ENCODE peak calls at places on chromosome 1, in four cellular contexts. L is psoas muscle, D is mesothelial cell of epicardium, M is IMR-90. R is an unnamed sample.

GRCh38 chr1:220878223-220879081 is 791 bp upstream of the HLX start:
- DNase-seq in M (no peak), L (peak; percentile 53), D (no peak), R (no peak)

GRCh38 chr1:200131551-200132125 is 104.1 kb downstream of the NR5A2 start:
- DNase-seq in D (no peak), M (peak; percentile 36), L (no peak), R (no peak)

GRCh38 chr1:46065405-46065804 is 67.0 kb downstream of the PIK3R3 start:
- DNase-seq in M (no peak), D (no peak), L (no peak), R (no peak)

GRCh38 chr1:117479086-117479485 is 111.8 kb downstream of the MAN1A2 start:
- DNase-seq in D (no peak), L (no peak), M (no peak), R (no peak)

GRCh38 chr1:184497962-184498723 is 111.3 kb downstream of the C1orf21 start:
- DNase-seq in L (no peak), D (no peak), M (no peak), R (no peak)

GRCh38 chr1:19391596-19391981 is 79.5 kb downstream of the SLC66A1 start:
- DNase-seq in M (no peak), L (no peak), D (no peak), R (no peak)

GRCh38 chr1:169779150-169779549 is 15.6 kb downstream of the METTL18 start:
- DNase-seq in L (no peak), D (no peak), M (no peak), R (no peak)

GRCh38 chr1:167043752-167044488 is 46.3 kb downstream of the GPA33 start:
- DNase-seq in D (no peak), L (peak; percentile 41), M (peak; percentile 4), R (no peak)

GRCh38 chr1:18041685-18042355 is 65.8 kb upstream of the IGSF21 start:
- DNase-seq in M (no peak), D (no peak), L (no peak), R (no peak)

GRCh38 chr1:93959413-93959812 is 50.2 kb upstream of the GCLM start:
- DNase-seq in L (no peak), D (no peak), M (no peak), R (no peak)

GRCh38 chr1:58442114-58442513 is 104.4 kb downstream of the OMA1 start:
- DNase-seq in D (no peak), L (no peak), M (no peak), R (no peak)

GRCh38 chr1:224734261-224734935 is 118.3 kb downstream of the CNIH3 start:
- DNase-seq in L (no peak), D (no peak), M (no peak), R (no peak)

GRCh38 chr1:8006037-8006963 is 19.8 kb downstream of the ERRFI1 start:
- DNase-seq in M (no peak), L (no peak), D (no peak), R (no peak)

GRCh38 chr1:53556657-53557227 is 97.5 kb downstream of the DMRTB1 start:
- DNase-seq in M (no peak), D (no peak), L (no peak), R (no peak)

GRCh38 chr1:185309566-185309965 is 7.5 kb downstream of the IVNS1ABP start:
- DNase-seq in M (no peak), L (no peak), D (no peak), R (no peak)

GRCh38 chr1:85078903-85079302 is 30.6 kb upstream of the MCOLN3 start:
- DNase-seq in L (no peak), M (peak; percentile 17), D (no peak), R (no peak)

GRCh38 chr1:1063945-1064831 is 9.9 kb downstream of the RNF223 start:
- DNase-seq in L (peak; percentile 52), M (peak; percentile 94), D (no peak), R (peak; percentile 67)

GRCh38 chr1:89980605-89981004 is 14.3 kb upstream of the ZNF326 start:
- DNase-seq in D (no peak), M (no peak), L (no peak), R (no peak)

GRCh38 chr1:205582471-205583291 is 49.1 kb downstream of the ELK4 start:
- DNase-seq in M (no peak), L (no peak), D (no peak), R (no peak)

GRCh38 chr1:7621334-7622219 is 149.5 kb upstream of the VAMP3 start:
- DNase-seq in L (peak; percentile 31), M (no peak), D (no peak), R (no peak)

DNA sequence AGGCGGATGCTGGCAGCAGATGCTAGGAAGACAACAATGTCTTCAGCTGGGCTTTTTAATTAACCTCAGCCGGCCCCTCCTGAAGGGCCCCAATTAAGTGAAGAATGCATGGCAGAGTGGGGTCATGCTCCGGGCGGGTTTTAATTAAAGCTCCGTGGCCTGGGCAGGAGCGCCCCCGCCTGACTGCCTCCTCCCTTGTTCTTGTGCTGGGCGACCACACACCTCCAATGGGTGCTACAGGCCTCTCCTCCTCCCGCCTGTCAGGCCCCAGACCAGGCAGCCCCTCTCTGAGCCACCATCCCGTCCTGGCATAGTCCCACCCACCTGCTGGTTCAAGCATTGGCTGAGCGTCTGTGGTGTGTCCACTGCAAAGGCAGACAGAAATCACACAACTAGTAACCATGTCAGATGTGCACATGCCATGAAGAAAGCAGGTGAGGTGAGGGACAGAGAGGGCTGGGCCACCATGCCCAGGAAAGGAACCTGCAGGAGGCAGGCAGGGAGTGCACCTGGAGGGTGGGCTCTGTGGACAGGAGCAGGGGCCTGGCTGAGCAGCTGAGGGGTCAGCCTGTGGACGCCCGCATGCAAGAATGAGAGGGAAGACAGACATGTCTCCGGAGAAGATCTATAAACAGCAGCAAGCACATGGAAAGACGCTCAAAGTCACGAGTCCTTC is 8.5 kb upstream of the ARF1 start:
- DNase-seq in L (no peak), D (no peak), M (no peak), R (no peak)
- TF ChIP-seq CTCF in L (peak; percentile 27), D (no peak), M (peak; percentile 19), R (no peak)

GRCh38 chr1:211493133-211493864 is 1.3 kb upstream of the RD3 start:
- DNase-seq in L (no peak), D (no peak), M (no peak), R (no peak)

GRCh38 chr1:211492511-211493132 is 660 bp upstream of the RD3 start:
- DNase-seq in L (no peak), M (no peak), D (no peak), R (no peak)

GRCh38 chr1:211488641-211489040 is 3.3 kb downstream of the RD3 start:
- DNase-seq in D (no peak), L (no peak), M (no peak), R (no peak)

GRCh38 chr1:211490038-211490678 is 1.8 kb downstream of the RD3 start:
- DNase-seq in L (no peak), D (no peak), M (no peak), R (no peak)

GRCh38 chr1:211490821-211491415 is 1.0 kb downstream of the RD3 start:
- DNase-seq in M (no peak), L (no peak), D (no peak), R (no peak)
- TF ChIP-seq CTCF in M (no peak), L (no peak), D (no peak), R (no peak)

GRCh38 chr1:183027791-183028190 is 4.6 kb downstream of the LAMC1 start:
- DNase-seq in M (no peak), D (no peak), L (no peak), R (no peak)

GRCh38 chr1:183023601-183024351 is 556 bp downstream of the LAMC1 start:
- DNase-seq in L (peak; percentile 65), D (peak; percentile 37), M (peak; percentile 47), R (no peak)

GRCh38 chr1:183024352-183025337 is 1.4 kb downstream of the LAMC1 start:
- DNase-seq in M (no peak), D (no peak), L (no peak), R (no peak)

GRCh38 chr1:183027031-183027430 is 3.8 kb downstream of the LAMC1 start:
- DNase-seq in M (no peak), D (no peak), L (no peak), R (no peak)

GRCh38 chr1:183025782-183026774 is 2.9 kb downstream of the LAMC1 start:
- DNase-seq in M (peak; percentile 56), D (no peak), L (no peak), R (no peak)
- TF ChIP-seq CTCF in M (no peak), D (no peak), L (no peak), R (no peak)

GRCh38 chr1:242651817-242652216 is 127.3 kb upstream of the PLD5 start:
- DNase-seq in M (no peak), D (no peak), L (no peak), R (no peak)
- TF ChIP-seq CTCF in M (no peak), D (no peak), L (no peak), R (peak; percentile 58)

GRCh38 chr1:34590211-34590623 is 164.6 kb upstream of the GJB5 start:
- DNase-seq in D (peak; percentile 34), M (no peak), L (no peak), R (no peak)

GRCh38 chr1:34591751-34592629 is 162.9 kb upstream of the GJB5 start:
- DNase-seq in D (no peak), L (no peak), M (no peak), R (no peak)
- TF ChIP-seq CTCF in D (no peak), L (no peak), M (no peak), R (peak; percentile 67)

R was measured in GM12864.